ENCODE peak calls at places on chromosomes 3 and 15, in nine cellular contexts. One of them, this sample, is unnamed.

GRCh38 chr3:164192974-164193373 is 885.3 kb downstream of the SI start:
- DNase-seq in CD4-positive, CD25-positive, alpha-beta regulatory T cell: no peak
- DNase-seq in H9: no peak
- DNase-seq in tibial artery: no peak
- DNase-seq in fibroblast of lung: no peak
- DNase-seq in right cardiac atrium: no peak
- DNase-seq in heart left ventricle: no peak
- DNase-seq in esophagus muscularis mucosa: no peak
- DNase-seq in upper lobe of right lung: no peak
- DNase-seq in this sample: no peak

GRCh38 chr3:157502916-157503620 is at the start of gene VEPH1:
- DNase-seq in CD4-positive, CD25-positive, alpha-beta regulatory T cell: no peak
- DNase-seq in H9: peak
- DNase-seq in tibial artery: no peak
- DNase-seq in fibroblast of lung: peak
- DNase-seq in right cardiac atrium: no peak
- DNase-seq in heart left ventricle: no peak
- DNase-seq in esophagus muscularis mucosa: no peak
- DNase-seq in upper lobe of right lung: peak
- DNase-seq in this sample: no peak

GRCh38 chr3:124780767-124781485 is 50.7 kb downstream of the UMPS start:
- DNase-seq in CD4-positive, CD25-positive, alpha-beta regulatory T cell: no peak
- DNase-seq in H9: no peak
- DNase-seq in tibial artery: peak
- DNase-seq in fibroblast of lung: peak
- DNase-seq in right cardiac atrium: peak
- DNase-seq in heart left ventricle: peak
- DNase-seq in esophagus muscularis mucosa: peak
- DNase-seq in upper lobe of right lung: peak
- DNase-seq in this sample: no peak

GRCh38 chr15:51841401-51842040 is 12.1 kb downstream of the TMOD3 start:
- DNase-seq in CD4-positive, CD25-positive, alpha-beta regulatory T cell: no peak
- DNase-seq in H9: no peak
- DNase-seq in tibial artery: no peak
- DNase-seq in fibroblast of lung: no peak
- DNase-seq in right cardiac atrium: peak
- DNase-seq in heart left ventricle: no peak
- DNase-seq in esophagus muscularis mucosa: no peak
- DNase-seq in upper lobe of right lung: peak
- DNase-seq in this sample: no peak

GRCh38 chr3:10149222-10149621 is 7.6 kb downstream of the VHL start:
- DNase-seq in CD4-positive, CD25-positive, alpha-beta regulatory T cell: no peak
- DNase-seq in H9: no peak
- DNase-seq in tibial artery: no peak
- DNase-seq in fibroblast of lung: no peak
- DNase-seq in right cardiac atrium: no peak
- DNase-seq in heart left ventricle: no peak
- DNase-seq in esophagus muscularis mucosa: no peak
- DNase-seq in upper lobe of right lung: no peak
- DNase-seq in this sample: no peak

GRCh38 chr15:20353966-20354883 is 187.4 kb downstream of the GOLGA6L6 start:
- DNase-seq in CD4-positive, CD25-positive, alpha-beta regulatory T cell: no peak
- DNase-seq in H9: peak
- DNase-seq in tibial artery: peak
- DNase-seq in fibroblast of lung: no peak
- DNase-seq in right cardiac atrium: peak
- DNase-seq in heart left ventricle: no peak
- DNase-seq in esophagus muscularis mucosa: peak
- DNase-seq in upper lobe of right lung: peak
- DNase-seq in this sample: no peak

GRCh38 chr3:11641683-11642407 is 1.9 kb downstream of the VGLL4 start:
- DNase-seq in CD4-positive, CD25-positive, alpha-beta regulatory T cell: no peak
- DNase-seq in H9: no peak
- DNase-seq in tibial artery: no peak
- DNase-seq in fibroblast of lung: peak
- DNase-seq in right cardiac atrium: no peak
- DNase-seq in heart left ventricle: no peak
- DNase-seq in esophagus muscularis mucosa: peak
- DNase-seq in upper lobe of right lung: no peak
- DNase-seq in this sample: peak

GRCh38 chr3:35617370-35617769 is 22.0 kb upstream of the ARPP21 start:
- DNase-seq in CD4-positive, CD25-positive, alpha-beta regulatory T cell: no peak
- DNase-seq in H9: no peak
- DNase-seq in tibial artery: no peak
- DNase-seq in fibroblast of lung: no peak
- DNase-seq in right cardiac atrium: no peak
- DNase-seq in heart left ventricle: no peak
- DNase-seq in esophagus muscularis mucosa: no peak
- DNase-seq in upper lobe of right lung: no peak
- DNase-seq in this sample: no peak

GRCh38 chr3:134665243-134665642 is 14.4 kb upstream of the KY start:
- DNase-seq in CD4-positive, CD25-positive, alpha-beta regulatory T cell: no peak
- DNase-seq in H9: no peak
- DNase-seq in tibial artery: no peak
- DNase-seq in fibroblast of lung: no peak
- DNase-seq in right cardiac atrium: no peak
- DNase-seq in heart left ventricle: no peak
- DNase-seq in esophagus muscularis mucosa: no peak
- DNase-seq in upper lobe of right lung: no peak
- DNase-seq in this sample: no peak

GRCh38 chr15:57160823-57161560 is 215.3 kb upstream of the CGNL1 start:
- DNase-seq in CD4-positive, CD25-positive, alpha-beta regulatory T cell: no peak
- DNase-seq in H9: no peak
- DNase-seq in tibial artery: no peak
- DNase-seq in fibroblast of lung: peak
- DNase-seq in right cardiac atrium: no peak
- DNase-seq in heart left ventricle: no peak
- DNase-seq in esophagus muscularis mucosa: no peak
- DNase-seq in upper lobe of right lung: no peak
- DNase-seq in this sample: no peak

GRCh38 chr3:102182162-102182561 is 252.7 kb upstream of the ZPLD1 start:
- DNase-seq in CD4-positive, CD25-positive, alpha-beta regulatory T cell: no peak
- DNase-seq in H9: no peak
- DNase-seq in tibial artery: no peak
- DNase-seq in fibroblast of lung: peak
- DNase-seq in right cardiac atrium: no peak
- DNase-seq in heart left ventricle: no peak
- DNase-seq in esophagus muscularis mucosa: no peak
- DNase-seq in upper lobe of right lung: no peak
- DNase-seq in this sample: no peak

GRCh38 chr3:156209631-156210336 is 89.4 kb downstream of the KCNAB1 start:
- DNase-seq in CD4-positive, CD25-positive, alpha-beta regulatory T cell: no peak
- DNase-seq in H9: no peak
- DNase-seq in tibial artery: no peak
- DNase-seq in fibroblast of lung: peak
- DNase-seq in right cardiac atrium: no peak
- DNase-seq in heart left ventricle: no peak
- DNase-seq in esophagus muscularis mucosa: no peak
- DNase-seq in upper lobe of right lung: no peak
- DNase-seq in this sample: no peak

GRCh38 chr3:154018100-154018696 is 103.0 kb upstream of the ARHGEF26 start:
- DNase-seq in CD4-positive, CD25-positive, alpha-beta regulatory T cell: peak
- DNase-seq in H9: peak
- DNase-seq in tibial artery: no peak
- DNase-seq in fibroblast of lung: peak
- DNase-seq in right cardiac atrium: peak
- DNase-seq in heart left ventricle: no peak
- DNase-seq in esophagus muscularis mucosa: no peak
- DNase-seq in upper lobe of right lung: no peak
- DNase-seq in this sample: peak

GRCh38 chr3:99854899-99855298 is 37.2 kb downstream of the CMSS1 start:
- DNase-seq in CD4-positive, CD25-positive, alpha-beta regulatory T cell: no peak
- DNase-seq in H9: no peak
- DNase-seq in tibial artery: no peak
- DNase-seq in fibroblast of lung: no peak
- DNase-seq in right cardiac atrium: no peak
- DNase-seq in heart left ventricle: no peak
- DNase-seq in esophagus muscularis mucosa: no peak
- DNase-seq in upper lobe of right lung: no peak
- DNase-seq in this sample: no peak

GRCh38 chr15:78034495-78035191 is 42.9 kb downstream of the TBC1D2B start:
- DNase-seq in CD4-positive, CD25-positive, alpha-beta regulatory T cell: peak
- DNase-seq in H9: no peak
- DNase-seq in tibial artery: no peak
- DNase-seq in fibroblast of lung: no peak
- DNase-seq in right cardiac atrium: no peak
- DNase-seq in heart left ventricle: peak
- DNase-seq in esophagus muscularis mucosa: no peak
- DNase-seq in upper lobe of right lung: peak
- DNase-seq in this sample: peak

GRCh38 chr3:101279765-101280385 is 40.5 kb downstream of the IMPG2 start:
- DNase-seq in CD4-positive, CD25-positive, alpha-beta regulatory T cell: no peak
- DNase-seq in H9: no peak
- DNase-seq in tibial artery: no peak
- DNase-seq in fibroblast of lung: peak
- DNase-seq in right cardiac atrium: no peak
- DNase-seq in heart left ventricle: no peak
- DNase-seq in esophagus muscularis mucosa: no peak
- DNase-seq in upper lobe of right lung: no peak
- DNase-seq in this sample: no peak

GRCh38 chr3:169911272-169911671 is at the start of gene SAMD7:
- DNase-seq in CD4-positive, CD25-positive, alpha-beta regulatory T cell: no peak
- DNase-seq in H9: no peak
- DNase-seq in tibial artery: no peak
- DNase-seq in fibroblast of lung: no peak
- DNase-seq in right cardiac atrium: no peak
- DNase-seq in heart left ventricle: no peak
- DNase-seq in esophagus muscularis mucosa: no peak
- DNase-seq in upper lobe of right lung: no peak
- DNase-seq in this sample: no peak

GRCh38 chr3:48565591-48566400 is 2.2 kb upstream of the UCN2 start:
- DNase-seq in CD4-positive, CD25-positive, alpha-beta regulatory T cell: no peak
- DNase-seq in H9: no peak
- DNase-seq in tibial artery: no peak
- DNase-seq in fibroblast of lung: peak
- DNase-seq in right cardiac atrium: no peak
- DNase-seq in heart left ventricle: no peak
- DNase-seq in esophagus muscularis mucosa: no peak
- DNase-seq in upper lobe of right lung: no peak
- DNase-seq in this sample: no peak

GRCh38 chr15:97652041-97652440 is 308.5 kb upstream of the ARRDC4 start:
- DNase-seq in CD4-positive, CD25-positive, alpha-beta regulatory T cell: no peak
- DNase-seq in H9: no peak
- DNase-seq in tibial artery: no peak
- DNase-seq in fibroblast of lung: no peak
- DNase-seq in right cardiac atrium: no peak
- DNase-seq in heart left ventricle: no peak
- DNase-seq in esophagus muscularis mucosa: no peak
- DNase-seq in upper lobe of right lung: no peak
- DNase-seq in this sample: no peak

GRCh38 chr3:127964053-127964452 is 49.0 kb downstream of the KBTBD12 start:
- DNase-seq in CD4-positive, CD25-positive, alpha-beta regulatory T cell: no peak
- DNase-seq in H9: no peak
- DNase-seq in tibial artery: no peak
- DNase-seq in fibroblast of lung: peak
- DNase-seq in right cardiac atrium: no peak
- DNase-seq in heart left ventricle: no peak
- DNase-seq in esophagus muscularis mucosa: no peak
- DNase-seq in upper lobe of right lung: no peak
- DNase-seq in this sample: no peak

GRCh38 chr15:40463886-40464545 is 6.8 kb upstream of the CHST14 start:
- DNase-seq in CD4-positive, CD25-positive, alpha-beta regulatory T cell: no peak
- DNase-seq in H9: no peak
- DNase-seq in tibial artery: no peak
- DNase-seq in fibroblast of lung: no peak
- DNase-seq in right cardiac atrium: no peak
- DNase-seq in heart left ventricle: no peak
- DNase-seq in esophagus muscularis mucosa: no peak
- DNase-seq in upper lobe of right lung: peak
- DNase-seq in this sample: no peak

GRCh38 chr3:156978471-156978961 is 152.4 kb downstream of the LEKR1 start:
- DNase-seq in CD4-positive, CD25-positive, alpha-beta regulatory T cell: no peak
- DNase-seq in H9: no peak
- DNase-seq in tibial artery: no peak
- DNase-seq in fibroblast of lung: no peak
- DNase-seq in right cardiac atrium: no peak
- DNase-seq in heart left ventricle: no peak
- DNase-seq in esophagus muscularis mucosa: no peak
- DNase-seq in upper lobe of right lung: no peak
- DNase-seq in this sample: no peak

GRCh38 chr15:68080783-68081182 is 26.7 kb downstream of the PIAS1 start:
- DNase-seq in CD4-positive, CD25-positive, alpha-beta regulatory T cell: no peak
- DNase-seq in H9: no peak
- DNase-seq in tibial artery: no peak
- DNase-seq in fibroblast of lung: no peak
- DNase-seq in right cardiac atrium: no peak
- DNase-seq in heart left ventricle: no peak
- DNase-seq in esophagus muscularis mucosa: no peak
- DNase-seq in upper lobe of right lung: no peak
- DNase-seq in this sample: no peak
- H3K27ac ChIP-seq in CD4-positive, CD25-positive, alpha-beta regulatory T cell: no peak
- H3K27ac ChIP-seq in H9: no peak
- H3K27ac ChIP-seq in tibial artery: no peak
- H3K27ac ChIP-seq in fibroblast of lung: no peak
- H3K27ac ChIP-seq in right cardiac atrium: no peak
- H3K27ac ChIP-seq in heart left ventricle: no peak
- H3K27ac ChIP-seq in esophagus muscularis mucosa: no peak
- H3K27ac ChIP-seq in upper lobe of right lung: no peak
- H3K27ac ChIP-seq in this sample: no peak

DNA sequence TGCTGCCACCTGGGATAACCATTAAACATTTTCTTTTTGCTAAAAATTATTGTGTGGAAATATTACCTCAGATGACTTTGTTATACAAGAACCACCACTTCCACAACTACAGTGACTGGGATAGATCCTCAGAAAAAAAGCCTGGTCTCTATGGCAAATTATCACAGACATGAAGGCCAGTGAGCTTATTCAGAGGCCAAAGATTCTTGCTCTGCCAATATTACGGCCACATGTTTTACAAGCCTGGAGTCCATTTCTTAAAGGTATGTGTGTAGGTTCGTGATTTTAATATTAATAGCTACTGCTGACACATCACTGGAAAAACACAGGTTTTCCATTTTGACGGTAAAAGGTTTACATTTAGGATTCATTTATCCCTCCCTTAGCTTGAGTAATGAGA is 73.8 kb downstream of the MYO1E start:
- DNase-seq in CD4-positive, CD25-positive, alpha-beta regulatory T cell: no peak
- DNase-seq in H9: no peak
- DNase-seq in tibial artery: no peak
- DNase-seq in fibroblast of lung: peak
- DNase-seq in right cardiac atrium: no peak
- DNase-seq in heart left ventricle: no peak
- DNase-seq in esophagus muscularis mucosa: no peak
- DNase-seq in upper lobe of right lung: no peak
- DNase-seq in this sample: no peak
- H3K27ac ChIP-seq in CD4-positive, CD25-positive, alpha-beta regulatory T cell: no peak
- H3K27ac ChIP-seq in H9: no peak
- H3K27ac ChIP-seq in tibial artery: peak
- H3K27ac ChIP-seq in fibroblast of lung: no peak
- H3K27ac ChIP-seq in right cardiac atrium: no peak
- H3K27ac ChIP-seq in heart left ventricle: no peak
- H3K27ac ChIP-seq in esophagus muscularis mucosa: no peak
- H3K27ac ChIP-seq in upper lobe of right lung: no peak
- H3K27ac ChIP-seq in this sample: no peak

GRCh38 chr3:46208167-46208704 is at the start of gene CCR1:
- DNase-seq in CD4-positive, CD25-positive, alpha-beta regulatory T cell: peak
- DNase-seq in H9: peak
- DNase-seq in tibial artery: no peak
- DNase-seq in fibroblast of lung: peak
- DNase-seq in right cardiac atrium: peak
- DNase-seq in heart left ventricle: no peak
- DNase-seq in esophagus muscularis mucosa: peak
- DNase-seq in upper lobe of right lung: peak
- DNase-seq in this sample: peak
- H3K27ac ChIP-seq in CD4-positive, CD25-positive, alpha-beta regulatory T cell: peak
- H3K27ac ChIP-seq in H9: no peak
- H3K27ac ChIP-seq in tibial artery: no peak
- H3K27ac ChIP-seq in fibroblast of lung: no peak
- H3K27ac ChIP-seq in right cardiac atrium: no peak
- H3K27ac ChIP-seq in heart left ventricle: peak
- H3K27ac ChIP-seq in esophagus muscularis mucosa: peak
- H3K27ac ChIP-seq in upper lobe of right lung: peak
- H3K27ac ChIP-seq in this sample: no peak

GRCh38 chr3:123652346-123652984 is 67.6 kb upstream of the HACD2 start:
- DNase-seq in CD4-positive, CD25-positive, alpha-beta regulatory T cell: no peak
- DNase-seq in H9: peak
- DNase-seq in tibial artery: peak
- DNase-seq in fibroblast of lung: peak
- DNase-seq in right cardiac atrium: peak
- DNase-seq in heart left ventricle: peak
- DNase-seq in esophagus muscularis mucosa: peak
- DNase-seq in upper lobe of right lung: peak
- DNase-seq in this sample: no peak
- H3K27ac ChIP-seq in CD4-positive, CD25-positive, alpha-beta regulatory T cell: no peak
- H3K27ac ChIP-seq in H9: no peak
- H3K27ac ChIP-seq in tibial artery: peak
- H3K27ac ChIP-seq in fibroblast of lung: no peak
- H3K27ac ChIP-seq in right cardiac atrium: peak
- H3K27ac ChIP-seq in heart left ventricle: peak
- H3K27ac ChIP-seq in esophagus muscularis mucosa: peak
- H3K27ac ChIP-seq in upper lobe of right lung: peak
- H3K27ac ChIP-seq in this sample: no peak